ENCODE peak calls at places on chromosomes 11 and 22, in nine cellular contexts. M is cardiac fibroblast; H is PC-3; X is SW 1271; B is PC-9; A is stimulated activated CD4-positive, alpha-beta T cell treated with anti-CD3 and anti-CD28 coated beads, Interleukin-1b, Interleukin-23, amount 100 ng/mL, for 1 hour; Z is activated CD4-positive, alpha-beta memory T cell treated with anti-CD3 and anti-CD28 coated beads, Interleukin-2, amount 10 ng/mL, durations not matched to agents 7 days and 5 days; O is NCI-H1436 treated with DMSO at 0.1 percent for 48 hours; V is psoas muscle. U is an unnamed sample.

GRCh38 chr11:8025816-8026215 is 38.7 kb downstream of the EIF3F start:
- DNase-seq in A (no peak), O (no peak), M (peak; percentile 76), H (peak; percentile 53), V (no peak), B (no peak), Z (no peak), X (peak; percentile 13), U (no peak)

GRCh38 chr11:47188262-47188661 is 2.0 kb upstream of the PACSIN3 start:
- DNase-seq in B (no peak), A (no peak), O (no peak), X (no peak), V (no peak), Z (no peak), H (no peak), M (no peak), U (no peak)

GRCh38 chr11:60994450-60995135 is 23.1 kb downstream of the CD6 start:
- DNase-seq in Z (peak; percentile 48), X (no peak), M (no peak), B (no peak), A (no peak), H (no peak), O (no peak), V (no peak), U (no peak)

GRCh38 chr11:19508166-19508565 is 204.5 kb upstream of the NAV2 start:
- DNase-seq in B (peak; percentile 84), X (peak; percentile 30), H (peak; percentile 9), V (no peak), Z (no peak), A (no peak), O (no peak), M (peak; percentile 59), U (no peak)

GRCh38 chr11:36565033-36565610 is 2.7 kb upstream of the RAG1 start:
- DNase-seq in A (no peak), B (no peak), V (no peak), M (no peak), X (no peak), Z (no peak), O (no peak), H (no peak), U (no peak)

GRCh38 chr11:31974737-31975136 is 116.1 kb upstream of the RCN1 start:
- DNase-seq in O (no peak), X (peak; percentile 19), H (peak; percentile 95), M (peak; percentile 86), A (no peak), B (peak; percentile 65), V (no peak), Z (no peak), U (peak; percentile 79)

GRCh38 chr11:74845978-74846517 is 97.4 kb downstream of the RNF169 start:
- DNase-seq in Z (no peak), O (no peak), H (no peak), V (no peak), A (no peak), X (no peak), M (no peak), B (no peak), U (no peak)

GRCh38 chr22:36860821-36861659 is at the start of gene NCF4:
- DNase-seq in A (no peak), H (no peak), X (no peak), Z (peak; percentile 76), M (no peak), V (peak; percentile 80), B (no peak), O (no peak), U (no peak)

GRCh38 chr11:33507967-33508366 is 192.7 kb downstream of the C11orf91 start:
- DNase-seq in M (peak; percentile 66), X (no peak), H (peak; percentile 31), V (no peak), B (peak; percentile 50), Z (no peak), A (no peak), O (no peak), U (no peak)

GRCh38 chr11:77140231-77140959 is 12.3 kb downstream of the MYO7A start:
- DNase-seq in X (no peak), B (no peak), M (peak; percentile 71), A (no peak), V (peak; percentile 85), O (no peak), Z (no peak), H (no peak), U (no peak)

GRCh38 chr11:100808904-100809491 is 121.9 kb downstream of the ARHGAP42 start:
- DNase-seq in A (no peak), X (peak; percentile 53), B (no peak), Z (no peak), M (peak; percentile 68), H (peak; percentile 82), O (no peak), V (no peak), U (no peak)

GRCh38 chr11:117888140-117888561 is 11.7 kb upstream of the FXYD6 start:
- DNase-seq in M (no peak), Z (no peak), O (no peak), H (no peak), A (no peak), X (no peak), B (no peak), V (peak; percentile 32), U (no peak)

GRCh38 chr11:125968363-125968762 is 22.5 kb downstream of the VSIG10L2 start:
- DNase-seq in V (no peak), Z (no peak), B (no peak), A (no peak), H (no peak), X (no peak), M (no peak), O (no peak), U (peak; percentile 57)

GRCh38 chr11:68709064-68709463 is 24.7 kb downstream of the GAL start:
- DNase-seq in B (no peak), A (no peak), M (no peak), X (no peak), O (no peak), Z (no peak), H (no peak), V (no peak), U (no peak)

GRCh38 chr11:62122076-62122475 is 1.7 kb upstream of the INCENP start:
- DNase-seq in H (peak; percentile 39), M (peak; percentile 14), A (no peak), Z (no peak), X (no peak), V (no peak), B (peak; percentile 44), O (no peak), U (no peak)

GRCh38 chr11:112977620-112978212 is 16.5 kb downstream of the NCAM1 start:
- DNase-seq in O (no peak), H (no peak), X (no peak), B (no peak), M (peak; percentile 56), Z (no peak), A (no peak), V (peak; percentile 48), U (no peak)

GRCh38 chr22:49365191-49365837 is 462.4 kb downstream of the BRD1 start:
- DNase-seq in V (no peak), Z (peak; percentile 2), M (no peak), A (no peak), X (no peak), H (no peak), O (no peak), B (no peak), U (no peak)

GRCh38 chr11:83068573-83068972 is 3.1 kb downstream of the RAB30 start:
- DNase-seq in A (no peak), O (no peak), X (no peak), V (no peak), H (no peak), B (no peak), M (no peak), Z (no peak), U (no peak)

GRCh38 chr11:95545116-95545875 is 244.3 kb downstream of the FAM76B start:
- DNase-seq in Z (no peak), B (no peak), V (no peak), M (no peak), X (no peak), O (no peak), H (no peak), A (no peak), U (no peak)

GRCh38 chr22:38098410-38099249 is 11.9 kb downstream of the BAIAP2L2 start:
- DNase-seq in A (no peak), Z (no peak), V (no peak), O (no peak), X (peak; percentile 3), B (no peak), M (peak; percentile 46), H (no peak), U (no peak)

GRCh38 chr22:36727110-36727509 is 23.6 kb upstream of the CACNG2 start:
- DNase-seq in A (no peak), M (no peak), X (no peak), V (no peak), H (no peak), Z (no peak), B (no peak), O (no peak), U (no peak)

GRCh38 chr11:17548444-17548843 is 1.4 kb downstream of the OTOG start:
- DNase-seq in Z (no peak), A (no peak), M (no peak), B (peak; percentile 30), X (no peak), V (no peak), H (no peak), O (no peak), U (no peak)

GRCh38 chr11:8794677-8795103 is 112.1 kb downstream of the RPL27A start:
- DNase-seq in O (no peak), X (no peak), M (no peak), Z (no peak), A (no peak), V (no peak), B (no peak), H (peak; percentile 39), U (no peak)

GRCh38 chr22:20469110-20469855 is 26.3 kb downstream of the KLHL22 start:
- DNase-seq in Z (no peak), A (no peak), V (peak; percentile 30), B (no peak), H (no peak), O (no peak), X (no peak), M (no peak), U (no peak)

GRCh38 chr11:9753031-9753430 is 89.2 kb downstream of the SWAP70 start:
- DNase-seq in V (no peak), X (no peak), O (no peak), A (no peak), M (peak; percentile 88), H (peak; percentile 62), B (no peak), Z (no peak), U (no peak)

GRCh38 chr22:31613286-31613903 is 48.6 kb downstream of the PISD start:
- DNase-seq in H (no peak), X (no peak), V (no peak), A (no peak), Z (no peak), B (no peak), M (no peak), O (no peak), U (no peak)

GRCh38 chr11:15194671-15195415 is 80.1 kb downstream of the INSC start:
- DNase-seq in H (no peak), A (no peak), M (no peak), B (no peak), O (no peak), X (no peak), Z (no peak), V (no peak), U (no peak)

GRCh38 chr22:24035296-24035695 is 24.2 kb downstream of the CABIN1 start:
- DNase-seq in O (no peak), B (no peak), X (no peak), M (no peak), Z (no peak), H (no peak), A (no peak), V (no peak), U (no peak)

GRCh38 chr11:22730319-22730718 is 63.9 kb downstream of the GAS2 start:
- DNase-seq in B (no peak), V (no peak), O (no peak), H (peak; percentile 30), A (no peak), X (peak; percentile 2), Z (no peak), M (peak; percentile 17), U (no peak)

GRCh38 chr11:32562839-32563599 is 20.6 kb upstream of the EIF3M start:
- DNase-seq in X (no peak), A (no peak), M (no peak), B (no peak), H (no peak), Z (no peak), V (no peak), O (no peak), U (no peak)